ENCODE peak calls at places on chromosomes 2 and 18, in ten cellular contexts. Z is right atrium auricular region; R is coronary artery; D is mammary epithelial cell; K is nephron progenitor cell; F is CD8-positive, alpha-beta T cell; H is prostate gland; Y is BJ; O is body of pancreas; X is hepatocyte. G is an unnamed sample.

GRCh38 chr2:235605306-235605998 is 111.6 kb downstream of the AGAP1 start:
- DNase-seq in Z (peak), R (peak), D (peak), K (peak), F (no peak), H (no peak), Y (peak), O (peak), X (peak), G (peak)

GRCh38 chr2:171711351-171711750 is 24.1 kb downstream of the DYNC1I2 start:
- DNase-seq in Z (no peak), R (no peak), D (no peak), K (no peak), F (no peak), H (no peak), Y (no peak), O (no peak), X (no peak), G (no peak)

GRCh38 chr18:23243178-23243577 is 107.9 kb downstream of the CABLES1 start:
- DNase-seq in Z (no peak), R (no peak), D (no peak), K (no peak), F (no peak), H (no peak), Y (no peak), O (no peak), X (no peak), G (no peak)

GRCh38 chr2:23545391-23545790 is 160.4 kb downstream of the KLHL29 start:
- DNase-seq in Z (no peak), R (no peak), D (no peak), K (no peak), F (no peak), H (no peak), Y (no peak), O (no peak), X (no peak), G (no peak)

GRCh38 chr2:189171956-189172609 is 7.5 kb downstream of the COL5A2 start:
- DNase-seq in Z (no peak), R (no peak), D (no peak), K (no peak), F (no peak), H (no peak), Y (no peak), O (no peak), X (no peak), G (no peak)

GRCh38 chr18:44693030-44693784 is 12.5 kb downstream of the SETBP1 start:
- DNase-seq in Z (no peak), R (peak), D (peak), K (no peak), F (no peak), H (no peak), Y (no peak), O (no peak), X (no peak), G (no peak)

GRCh38 chr2:136361521-136361920 is 243.6 kb upstream of the CXCR4 start:
- DNase-seq in Z (no peak), R (no peak), D (peak), K (no peak), F (no peak), H (no peak), Y (no peak), O (no peak), X (no peak), G (no peak)

GRCh38 chr2:42792087-42792582 is 248 bp downstream of the HAAO start:
- DNase-seq in Z (no peak), R (no peak), D (no peak), K (no peak), F (no peak), H (peak), Y (no peak), O (no peak), X (no peak), G (no peak)

GRCh38 chr2:225097035-225097434 is 54.8 kb upstream of the DOCK10 start:
- DNase-seq in Z (no peak), R (no peak), D (no peak), K (no peak), F (no peak), H (no peak), Y (no peak), O (no peak), X (no peak), G (peak)

GRCh38 chr2:121260370-121261154 is 24.4 kb downstream of the TFCP2L1 start:
- DNase-seq in Z (no peak), R (no peak), D (no peak), K (no peak), F (no peak), H (peak), Y (no peak), O (peak), X (peak), G (no peak)

GRCh38 chr18:64749884-64750283 is 601.0 kb upstream of the LINC00305 start:
- DNase-seq in Z (no peak), R (no peak), D (no peak), K (no peak), F (no peak), H (no peak), Y (no peak), O (no peak), X (no peak), G (no peak)

GRCh38 chr18:64742898-64743297 is 594.0 kb upstream of the LINC00305 start:
- DNase-seq in Z (no peak), R (no peak), D (no peak), K (no peak), F (no peak), H (no peak), Y (no peak), O (no peak), X (no peak), G (no peak)

DNA sequence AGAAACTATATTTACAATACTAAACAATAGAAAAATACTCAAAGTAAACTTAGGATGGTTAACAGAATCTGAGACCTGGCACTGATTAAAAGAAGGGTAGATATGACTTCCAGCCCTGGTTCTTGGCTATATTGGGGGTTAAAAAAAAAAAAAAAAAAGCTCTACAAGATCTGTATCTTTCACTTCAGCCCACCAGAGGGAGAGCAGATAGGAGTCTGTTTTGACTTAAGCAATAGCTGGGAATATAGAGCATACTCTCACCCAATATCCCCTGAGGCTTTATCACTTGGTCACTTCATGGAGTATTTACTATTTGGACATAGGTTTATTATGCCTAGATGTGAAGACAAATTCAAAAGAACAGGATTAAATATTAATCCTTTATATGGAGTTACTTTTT is 598.9 kb upstream of the LINC00305 start:
- DNase-seq in Z (no peak), R (no peak), D (no peak), K (no peak), F (no peak), H (no peak), Y (no peak), O (no peak), X (no peak), G (no peak)
- TF ChIP-seq CTCF in Z (no peak), R (no peak), D (no peak), K (no peak), F (no peak), H (no peak), Y (no peak), O (no peak), X (no peak), G (no peak)

DNA sequence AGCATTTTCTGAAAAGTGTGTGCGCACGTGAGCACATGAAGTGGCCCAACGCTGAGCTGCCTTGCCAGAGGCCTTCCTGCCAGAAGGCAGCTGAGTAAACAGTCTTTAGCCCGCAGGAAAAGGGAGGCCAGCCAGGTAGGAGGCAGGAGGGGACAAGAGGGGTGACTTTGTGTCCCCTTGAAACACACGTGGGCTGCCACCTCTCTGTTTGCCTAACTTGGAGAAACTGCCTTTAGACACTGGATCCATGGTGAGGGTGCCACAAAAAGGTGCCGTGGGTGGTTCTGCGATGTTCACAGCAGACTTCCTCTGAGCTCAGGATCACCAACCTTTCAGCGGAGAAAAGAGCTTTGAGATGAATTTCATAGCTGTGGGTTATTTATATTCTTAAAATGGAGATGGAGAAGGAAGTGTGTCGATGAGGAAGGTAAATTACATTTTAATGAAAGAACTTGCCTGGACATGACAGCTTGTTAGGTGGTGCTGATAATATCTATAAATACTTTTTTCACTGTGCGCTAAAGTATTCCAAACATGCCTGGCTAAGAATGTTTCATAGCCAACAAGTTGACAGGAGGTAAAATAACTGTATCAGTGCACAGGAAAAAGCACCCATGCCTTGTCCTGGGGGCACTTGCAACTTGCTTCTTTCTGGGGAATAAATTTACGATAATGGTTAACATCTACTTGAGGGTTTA is 36.6 kb upstream of the ASB1 start:
- DNase-seq in Z (no peak), R (no peak), D (peak), K (no peak), F (no peak), H (peak), Y (no peak), O (peak), X (no peak), G (no peak)
- TF ChIP-seq CTCF in Z (no peak), R (no peak), D (no peak), K (no peak), F (no peak), H (no peak), Y (no peak), O (no peak), X (no peak), G (no peak)

DNA sequence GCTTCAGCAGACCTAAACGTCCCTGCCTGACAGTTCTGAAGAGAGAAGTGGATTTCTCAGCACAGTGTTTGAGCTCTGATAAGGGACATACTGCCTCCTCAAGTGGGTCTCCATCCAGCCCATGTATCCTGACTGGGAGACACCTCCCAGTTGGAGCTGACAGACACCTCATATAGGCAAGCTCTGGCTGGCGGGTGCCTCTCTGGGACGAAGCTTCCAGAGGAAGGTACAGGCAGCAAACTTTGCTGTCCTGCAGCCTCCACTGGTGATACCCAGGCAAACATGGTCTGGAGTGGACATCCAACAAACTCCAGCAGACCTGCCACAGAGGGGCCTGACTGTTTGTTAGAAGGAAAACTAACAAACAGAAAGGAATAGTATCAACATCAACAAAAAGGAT is 728.4 kb downstream of the MBD2 start:
- DNase-seq in Z (no peak), R (no peak), D (no peak), K (no peak), F (no peak), H (no peak), Y (no peak), O (no peak), X (no peak), G (no peak)
- TF ChIP-seq CTCF in Z (no peak), R (no peak), D (no peak), K (no peak), F (no peak), H (no peak), Y (no peak), O (no peak), X (no peak), G (no peak)

GRCh38 chr18:25310045-25310444 is 41.9 kb downstream of the ZNF521 start:
- DNase-seq in Z (no peak), R (no peak), D (peak), K (no peak), F (no peak), H (no peak), Y (no peak), O (no peak), X (no peak), G (no peak)
- TF ChIP-seq CTCF in Z (peak), R (no peak), D (peak), K (no peak), F (no peak), H (no peak), Y (peak), O (no peak), X (no peak), G (no peak)

GRCh38 chr2:142603761-142604160 is 273.7 kb upstream of the KYNU start:
- DNase-seq in Z (no peak), R (no peak), D (no peak), K (no peak), F (no peak), H (no peak), Y (no peak), O (no peak), X (no peak), G (no peak)
- TF ChIP-seq CTCF in Z (peak), R (no peak), D (peak), K (no peak), F (no peak), H (no peak), Y (peak), O (no peak), X (peak), G (peak)

GRCh38 chr2:126403039-126403666 is 252.8 kb upstream of the GYPC start:
- DNase-seq in Z (no peak), R (no peak), D (no peak), K (no peak), F (no peak), H (no peak), Y (no peak), O (no peak), X (no peak), G (no peak)

DNA sequence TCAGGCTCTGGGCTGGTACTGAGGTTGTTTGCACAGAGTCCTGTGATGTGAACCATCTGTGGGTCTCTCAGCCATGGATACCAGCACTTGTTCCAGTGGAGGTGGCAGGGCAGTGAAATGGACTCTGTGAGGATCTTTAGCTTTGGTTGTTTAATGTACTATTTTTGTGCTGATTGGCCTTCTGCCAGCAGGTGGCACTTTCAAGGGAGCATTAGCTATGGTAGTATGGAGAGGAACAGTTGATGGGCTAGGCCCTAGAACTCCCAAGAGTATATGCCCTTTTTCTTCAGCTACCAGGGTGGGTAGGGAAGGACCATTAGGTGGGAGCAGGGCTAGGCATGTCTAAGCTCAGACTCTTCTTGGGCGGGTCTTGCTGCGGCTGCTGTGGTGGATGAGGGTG is 257.0 kb upstream of the GYPC start:
- DNase-seq in Z (no peak), R (no peak), D (no peak), K (no peak), F (no peak), H (no peak), Y (no peak), O (no peak), X (no peak), G (no peak)
- TF ChIP-seq CTCF in Z (no peak), R (no peak), D (no peak), K (no peak), F (no peak), H (no peak), Y (no peak), O (no peak), X (no peak), G (no peak)

GRCh38 chr2:227482638-227483340 is 10.8 kb downstream of the AGFG1 start:
- DNase-seq in Z (no peak), R (no peak), D (peak), K (no peak), F (no peak), H (no peak), Y (no peak), O (no peak), X (no peak), G (no peak)

GRCh38 chr2:227480528-227480927 is 8.6 kb downstream of the AGFG1 start:
- DNase-seq in Z (no peak), R (no peak), D (no peak), K (no peak), F (no peak), H (no peak), Y (no peak), O (no peak), X (no peak), G (no peak)

GRCh38 chr2:227485429-227485828 is 13.5 kb downstream of the AGFG1 start:
- DNase-seq in Z (no peak), R (no peak), D (no peak), K (no peak), F (no peak), H (no peak), Y (no peak), O (no peak), X (no peak), G (no peak)

GRCh38 chr2:227477291-227477690 is 5.3 kb downstream of the AGFG1 start:
- DNase-seq in Z (no peak), R (no peak), D (no peak), K (no peak), F (no peak), H (no peak), Y (no peak), O (no peak), X (no peak), G (no peak)

GRCh38 chr2:227479865-227480475 is 8.0 kb downstream of the AGFG1 start:
- DNase-seq in Z (no peak), R (no peak), D (no peak), K (no peak), F (no peak), H (no peak), Y (no peak), O (no peak), X (no peak), G (no peak)
- TF ChIP-seq CTCF in Z (peak), R (no peak), D (peak), K (no peak), F (no peak), H (peak), Y (peak), O (no peak), X (peak), G (peak)

GRCh38 chr18:34352385-34353163 is 127.9 kb upstream of the NOL4 start:
- DNase-seq in Z (no peak), R (no peak), D (no peak), K (no peak), F (no peak), H (no peak), Y (no peak), O (peak), X (peak), G (no peak)
- TF ChIP-seq CTCF in Z (peak), R (no peak), D (no peak), K (no peak), F (no peak), H (peak), Y (no peak), O (peak), X (peak), G (no peak)

GRCh38 chr2:3246928-3247714 is 130.5 kb downstream of the EIPR1 start:
- DNase-seq in Z (no peak), R (no peak), D (no peak), K (no peak), F (peak), H (no peak), Y (no peak), O (no peak), X (peak), G (no peak)
- TF ChIP-seq CTCF in Z (no peak), R (no peak), D (no peak), K (no peak), F (no peak), H (no peak), Y (no peak), O (no peak), X (no peak), G (no peak)

GRCh38 chr2:190698895-190699294 is 50.0 kb downstream of the NAB1 start:
- DNase-seq in Z (no peak), R (no peak), D (no peak), K (no peak), F (no peak), H (no peak), Y (no peak), O (no peak), X (no peak), G (no peak)
- TF ChIP-seq CTCF in Z (peak), R (no peak), D (no peak), K (peak), F (no peak), H (no peak), Y (peak), O (no peak), X (peak), G (peak)